ENCODE peak calls at places on chromosomes 6 and 20, in five cellular contexts. U, I, H, E and Q are unnamed samples. For H3K36me3, the result is how much of the 10 kb centered on the place peaks cover.

GRCh38 chr6:28825732-28826293 is 98.0 kb downstream of the TRIM27 start:
- DNase-seq in H (no peak), I (no peak), U (no peak), E (no peak), Q (no peak)

GRCh38 chr6:168365422-168366165 is 46.0 kb upstream of the DACT2 start:
- DNase-seq in H (no peak), E (no peak), I (no peak), U (no peak), Q (no peak)

GRCh38 chr20:45949542-45950329 is 15.3 kb downstream of the PCIF1 start:
- DNase-seq in I (no peak), H (no peak), E (no peak), U (no peak), Q (no peak)

GRCh38 chr6:164396071-164397047 is 913.0 kb downstream of the C6orf118 start:
- DNase-seq in H (no peak), E (no peak), U (no peak), I (no peak), Q (no peak)

GRCh38 chr6:41073203-41073967 is 611 bp downstream of the NFYA start:
- DNase-seq in H (peak), U (peak), E (peak), I (peak), Q (peak)

GRCh38 chr6:158649289-158650143 is at the start of gene SYTL3:
- DNase-seq in I (no peak), U (peak), H (peak), E (peak), Q (peak)

GRCh38 chr6:35427851-35428321 is 24.3 kb upstream of the FANCE start:
- DNase-seq in E (no peak), H (no peak), U (no peak), I (peak), Q (no peak)

GRCh38 chr20:62929051-62929538 is 2.8 kb upstream of the DIDO1 start:
- DNase-seq in I (peak), E (peak), U (peak), H (peak), Q (peak)

GRCh38 chr6:145569140-145569539 is 166.2 kb downstream of the EPM2A start:
- DNase-seq in U (no peak), I (no peak), H (no peak), E (no peak), Q (no peak)

GRCh38 chr20:63224272-63225081 is 8.5 kb upstream of the YTHDF1 start:
- DNase-seq in H (no peak), E (no peak), U (peak), I (peak), Q (peak)

GRCh38 chr6:139430897-139431601 is 56.6 kb upstream of the CITED2 start:
- DNase-seq in I (no peak), U (no peak), E (peak), H (no peak), Q (no peak)

GRCh38 chr6:37631295-37631694 is 66.4 kb downstream of the MDGA1 start:
- DNase-seq in I (no peak), E (no peak), H (no peak), U (no peak), Q (no peak)

GRCh38 chr20:60144428-60144827 is 186.2 kb downstream of the CDH26 start:
- DNase-seq in H (no peak), E (no peak), U (no peak), I (peak), Q (no peak)

GRCh38 chr6:11341867-11342266 is 109.4 kb upstream of the NEDD9 start:
- DNase-seq in H (no peak), I (peak), U (no peak), E (no peak), Q (no peak)

GRCh38 chr6:159758031-159759001 is 3.5 kb upstream of the ACAT2 start:
- DNase-seq in I (peak), H (no peak), E (no peak), U (no peak), Q (no peak)

GRCh38 chr6:422423-423061 is 31.0 kb downstream of the IRF4 start:
- DNase-seq in H (peak), E (peak), I (peak), U (no peak), Q (no peak)

GRCh38 chr6:148203281-148203925 is 139.2 kb upstream of the SASH1 start:
- DNase-seq in U (no peak), E (no peak), H (no peak), I (no peak), Q (no peak)

GRCh38 chr20:35007891-35008290 is 52.2 kb downstream of the MYH7B start:
- DNase-seq in U (peak), I (no peak), H (no peak), E (peak), Q (no peak)

GRCh38 chr20:35006009-35006408 is 50.3 kb downstream of the MYH7B start:
- DNase-seq in U (peak), E (peak), H (no peak), I (no peak), Q (no peak)

GRCh38 chr20:35006531-35006971 is 50.9 kb downstream of the MYH7B start:
- DNase-seq in U (peak), E (peak), I (no peak), H (no peak), Q (no peak)

GRCh38 chr20:35008411-35009342 is 53.0 kb downstream of the MYH7B start:
- DNase-seq in H (no peak), I (no peak), E (peak), U (peak), Q (peak)

DNA sequence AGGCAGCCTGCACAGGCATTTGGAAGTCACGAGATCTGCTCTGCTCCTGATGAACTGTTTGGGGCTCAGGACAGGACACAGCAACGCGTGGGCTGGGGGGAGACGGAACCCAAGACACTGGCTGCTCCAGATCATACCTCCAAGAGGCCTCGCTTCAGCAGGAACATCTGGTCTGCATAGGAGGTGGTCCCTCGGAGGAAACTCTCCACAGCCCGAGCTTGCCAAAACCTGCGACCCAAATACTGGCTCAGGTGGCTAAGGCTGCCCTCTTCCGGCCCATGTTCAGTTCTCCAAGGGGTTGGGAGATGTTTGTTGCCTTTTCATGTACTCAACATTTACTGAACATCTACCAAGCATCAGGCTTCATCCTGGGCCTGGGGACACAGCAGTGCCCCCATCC is 51.7 kb downstream of the MYH7B start:
- DNase-seq in U (peak), H (no peak), I (no peak), E (peak), Q (no peak)
- H3K36me3 ChIP-seq in U (half or more), H (under half), I (half or more), E (under half), Q (half or more)

GRCh38 chr20:47305667-47306066 is 50.8 kb downstream of the ZMYND8 start:
- DNase-seq in I (no peak), U (no peak), H (no peak), E (no peak), Q (no peak)
- H3K36me3 ChIP-seq in I (under half), U (under half), H (under half), E (under half), Q (half or more)

GRCh38 chr20:17748279-17748678 is 48.5 kb downstream of the BANF2 start:
- DNase-seq in H (no peak), E (no peak), I (no peak), U (no peak), Q (no peak)
- H3K36me3 ChIP-seq in H (under half), E (under half), I (under half), U (under half), Q (under half)

GRCh38 chr6:31882344-31882743 is 3.5 kb upstream of the SLC44A4 start:
- DNase-seq in U (no peak), E (no peak), I (no peak), H (no peak), Q (no peak)
- H3K36me3 ChIP-seq in U (under half), E (under half), I (under half), H (under half), Q (half or more)

DNA sequence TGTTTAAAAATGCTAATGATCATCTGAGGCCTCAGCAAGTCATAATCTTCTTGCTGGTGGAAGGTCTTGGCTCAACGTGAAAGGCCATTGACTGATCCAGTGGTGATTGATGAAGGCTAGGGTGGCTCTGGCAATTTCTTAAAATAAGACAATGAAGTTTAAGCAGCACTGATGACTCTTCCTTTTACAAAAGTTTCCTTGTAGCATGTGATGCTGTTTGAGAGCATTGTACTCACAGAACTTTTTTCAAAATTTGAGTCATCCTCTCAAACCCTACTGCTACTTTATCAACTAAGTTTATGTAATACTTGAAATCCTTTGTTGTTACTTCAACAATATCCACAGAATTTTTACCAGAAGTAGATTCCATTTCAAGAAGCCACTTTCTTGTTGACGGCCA is 382.3 kb downstream of the ESR1 start:
- DNase-seq in U (no peak), H (no peak), E (no peak), I (peak), Q (no peak)
- H3K36me3 ChIP-seq in U (under half), H (under half), E (under half), I (under half), Q (under half)

GRCh38 chr6:34418367-34418766 is 7.5 kb downstream of the RPS10 start:
- DNase-seq in I (no peak), H (no peak), U (no peak), E (no peak), Q (no peak)
- H3K36me3 ChIP-seq in I (half or more), H (under half), U (under half), E (under half), Q (half or more)

GRCh38 chr6:78993955-78994354 is 84.1 kb downstream of the PHIP start:
- DNase-seq in U (no peak), E (no peak), I (no peak), H (no peak), Q (no peak)
- H3K36me3 ChIP-seq in U (half or more), E (under half), I (half or more), H (under half), Q (half or more)

GRCh38 chr20:47669157-47669425 is 116.2 kb downstream of the SULF2 start:
- DNase-seq in H (no peak), U (no peak), E (no peak), I (no peak), Q (no peak)
- H3K36me3 ChIP-seq in H (under half), U (under half), E (under half), I (under half), Q (under half)